ENCODE peak calls at places on chromosomes 5 and 9, in seven cellular contexts. R, A, P, K, O, N and F are unnamed samples.

GRCh38 chr9:115167175-115167574 is 49.2 kb upstream of the TNC start:
- DNase-seq in R (no peak), K (no peak), A (no peak), O (no peak), P (no peak), N (no peak), F (no peak)

GRCh38 chr5:42015681-42016080 is 90.6 kb downstream of the FBXO4 start:
- DNase-seq in K (no peak), N (no peak), O (no peak), R (no peak), A (no peak), P (no peak), F (no peak)

GRCh38 chr5:24905123-24905522 is 260.3 kb upstream of the CDH10 start:
- DNase-seq in O (no peak), R (peak; percentile 1), N (no peak), P (no peak), A (no peak), K (no peak), F (no peak)

GRCh38 chr5:96733771-96734498 is 71.8 kb downstream of the CAST start:
- DNase-seq in K (no peak), A (no peak), N (no peak), P (no peak), R (no peak), O (no peak), F (no peak)

GRCh38 chr5:10329808-10330481 is 22.2 kb upstream of the CMBL start:
- DNase-seq in R (no peak), O (peak; percentile 80), N (no peak), P (peak; percentile 45), A (peak; percentile 62), K (no peak), F (no peak)

GRCh38 chr9:121698627-121699270 is 47.3 kb downstream of the DAB2IP start:
- DNase-seq in O (no peak), P (no peak), K (no peak), R (no peak), N (no peak), A (no peak), F (no peak)

GRCh38 chr5:126610616-126611015 is 9.9 kb downstream of the PHAX start:
- DNase-seq in O (no peak), P (no peak), R (no peak), K (no peak), N (no peak), A (no peak), F (no peak)

GRCh38 chr5:84242286-84242685 is 142.4 kb downstream of the EDIL3 start:
- DNase-seq in P (no peak), R (peak; percentile 20), N (no peak), O (no peak), K (no peak), A (no peak), F (no peak)

GRCh38 chr5:122721127-122721526 is 53.8 kb upstream of the SNX2 start:
- DNase-seq in K (no peak), A (no peak), O (no peak), N (no peak), P (no peak), R (no peak), F (no peak)

GRCh38 chr5:176639981-176640380 is 7.3 kb upstream of the TSPAN17 start:
- DNase-seq in A (no peak), R (no peak), N (no peak), O (peak; percentile 84), P (peak; percentile 68), K (no peak), F (no peak)

GRCh38 chr9:112338561-112338960 is 5.1 kb upstream of the PTBP3 start:
- DNase-seq in R (peak; percentile 87), O (no peak), N (no peak), K (no peak), P (no peak), A (no peak), F (no peak)

GRCh38 chr9:35618854-35619799 is 914 bp upstream of the CD72 start:
- DNase-seq in N (no peak), K (peak; percentile 61), A (no peak), O (no peak), R (no peak), P (no peak), F (peak; percentile 34)

GRCh38 chr9:131178382-131178781 is 53.0 kb downstream of the NUP214 start:
- DNase-seq in R (peak; percentile 67), P (peak; percentile 67), O (peak; percentile 70), K (peak; percentile 91), N (peak; percentile 58), A (peak; percentile 75), F (peak; percentile 48)

GRCh38 chr5:77871946-77872345 is 95.8 kb upstream of the TBCA start:
- DNase-seq in O (no peak), K (no peak), N (no peak), A (no peak), R (no peak), P (no peak), F (no peak)

GRCh38 chr9:33924978-33925797 is 108.2 kb downstream of the UBE2R2 start:
- DNase-seq in K (peak; percentile 80), A (peak; percentile 72), R (peak; percentile 63), N (no peak), O (no peak), P (peak; percentile 65), F (no peak)

GRCh38 chr9:97096793-97097192 is 57.9 kb upstream of the CTSV start:
- DNase-seq in O (no peak), N (no peak), P (no peak), R (no peak), K (no peak), A (no peak), F (no peak)

GRCh38 chr9:33128570-33128969 is 38.6 kb downstream of the B4GALT1 start:
- DNase-seq in N (no peak), A (no peak), R (no peak), K (no peak), P (no peak), O (peak; percentile 54), F (no peak)

GRCh38 chr9:5460157-5460556 is 9.8 kb downstream of the CD274 start:
- DNase-seq in K (no peak), R (no peak), A (no peak), O (no peak), N (no peak), P (no peak), F (no peak)

GRCh38 chr9:111158375-111158774 is 120.1 kb upstream of the LPAR1 start:
- DNase-seq in A (no peak), O (no peak), P (no peak), R (no peak), K (no peak), N (no peak), F (no peak)

GRCh38 chr9:86549434-86549833 is 195.2 kb upstream of the TUT7 start:
- DNase-seq in R (no peak), P (no peak), K (no peak), O (no peak), N (no peak), A (no peak), F (no peak)

GRCh38 chr9:88197016-88197415 is 58.7 kb upstream of the SPATA31C2 start:
- DNase-seq in A (no peak), P (no peak), N (no peak), R (no peak), K (no peak), O (no peak), F (no peak)

GRCh38 chr5:34053133-34053532 is 10.1 kb upstream of the C1QTNF3 start:
- DNase-seq in K (no peak), R (no peak), P (no peak), O (no peak), N (no peak), A (no peak), F (no peak)

GRCh38 chr9:121651014-121651294 is 480 bp upstream of the DAB2IP start:
- DNase-seq in R (no peak), A (no peak), N (no peak), K (no peak), O (no peak), P (no peak), F (no peak)

GRCh38 chr9:93276973-93277372 is 93.0 kb downstream of the WNK2 start:
- DNase-seq in O (no peak), R (no peak), P (no peak), K (no peak), A (no peak), N (no peak), F (no peak)

DNA sequence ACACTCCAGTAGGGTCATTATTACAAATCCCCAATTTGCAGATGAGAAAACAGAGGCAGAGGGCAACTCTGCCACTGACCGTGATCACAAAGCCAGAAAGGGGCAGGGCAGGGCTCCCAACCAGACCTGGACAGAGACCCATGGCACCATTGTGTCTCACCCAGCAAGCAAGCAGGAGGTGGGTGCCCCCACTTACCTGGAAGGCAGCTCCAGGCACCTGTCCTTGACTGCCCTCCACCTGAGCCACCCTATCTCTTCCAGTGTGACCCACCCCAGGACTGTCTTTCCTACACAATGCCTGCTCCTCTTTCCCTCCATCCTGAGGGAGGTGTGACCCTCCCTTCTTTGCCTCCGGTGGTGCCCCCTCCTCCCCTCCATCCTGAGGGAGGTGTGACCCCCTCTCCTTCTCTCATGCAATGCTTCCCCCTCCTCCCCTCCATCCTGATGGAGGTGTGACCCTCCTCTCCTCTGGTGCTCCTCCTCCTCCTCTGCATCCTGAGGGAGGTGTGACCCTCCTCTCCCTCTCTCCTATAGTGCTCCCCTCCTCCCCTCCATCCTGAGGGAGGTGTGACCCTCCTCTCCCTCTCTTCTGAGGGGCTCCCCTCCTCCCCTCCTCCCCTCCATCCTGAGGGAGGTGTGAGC is 198.0 kb downstream of the MED10 start:
- DNase-seq in O (no peak), A (no peak), N (no peak), K (no peak), P (no peak), R (no peak), F (no peak)
- H3K27ac ChIP-seq in O (no peak overlapping the region), A (no peak overlapping the region), N (no peak overlapping the region), K (no peak overlapping the region), P (no peak overlapping the region), R (no peak overlapping the region), F (no peak overlapping the region)

GRCh38 chr5:140042551-140043507 is at the start of gene NRG2:
- DNase-seq in O (peak; percentile 90), A (peak; percentile 72), P (peak; percentile 77), R (peak; percentile 83), N (peak; percentile 11), K (peak; percentile 66), F (peak; percentile 41)
- H3K4me1 ChIP-seq in O (peaks cover 46% of the 10 kb centered on the region), A (no peaks in the 10 kb centered on the region), P (peaks cover 51% of the 10 kb centered on the region), R (peaks cover 17% of the 10 kb centered on the region), N (peaks cover 3% of the 10 kb centered on the region), K (no peaks in the 10 kb centered on the region), F (peaks cover 13% of the 10 kb centered on the region)

DNA sequence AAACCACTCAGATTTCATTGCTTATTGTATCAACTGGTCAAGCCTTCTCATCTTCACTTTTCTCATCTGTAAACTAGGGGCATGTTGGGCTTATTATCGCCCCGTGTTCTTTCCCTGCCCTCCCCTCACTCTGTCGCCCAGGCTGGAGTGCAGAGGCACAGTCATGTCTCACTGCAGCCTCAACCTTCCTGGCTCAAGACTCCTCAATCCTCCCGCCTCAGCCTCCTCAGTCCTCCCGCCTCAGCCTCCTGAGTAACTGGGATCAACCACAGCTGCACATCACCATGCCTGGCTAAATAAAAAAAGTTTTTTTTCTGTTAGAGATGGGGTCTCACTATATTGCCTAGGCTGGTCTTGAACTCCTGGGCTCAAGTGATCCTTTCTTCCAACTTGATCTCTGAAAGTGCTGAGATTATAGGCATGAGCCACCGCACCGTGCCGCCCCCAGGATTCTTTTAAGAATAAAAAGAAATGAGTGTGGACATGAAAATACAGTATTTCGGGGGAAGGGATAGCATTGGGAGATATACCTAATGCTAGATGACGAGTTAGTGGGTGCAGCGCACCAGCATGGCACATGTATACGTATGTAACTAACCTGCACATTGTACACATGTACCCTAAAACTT is 2.0 kb downstream of the MAML1 start:
- DNase-seq in N (no peak), A (no peak), R (no peak), P (no peak), K (no peak), O (no peak), F (no peak)
- H3K4me3 ChIP-seq in N (peak overlapping the region; percentile 70), A (no peak overlapping the region), R (peak overlapping the region; percentile 69), P (peak overlapping the region; percentile 67), K (peak overlapping the region; percentile 80), O (peak overlapping the region; percentile 83), F (no peak overlapping the region)

GRCh38 chr9:81879501-81879916 is 48.7 kb upstream of the SPATA31D4 start:
- DNase-seq in P (no peak), A (no peak), R (no peak), K (no peak), O (no peak), N (no peak), F (no peak)
- H3K27ac ChIP-seq in P (no peak overlapping the region), A (no peak overlapping the region), R (peak overlapping the region; percentile 3), K (no peak overlapping the region), O (no peak overlapping the region), N (no peak overlapping the region), F (no peak overlapping the region)